ENCODE peak calls at places on chromosomes 1 and 21, in eight cellular contexts. One of them, this sample, is unnamed.

GRCh38 chr1:97135972-97136371 is 414.4 kb downstream of the PTBP2 start:
- DNase-seq in NT2/D1: no peak
- DNase-seq in BE2C: no peak
- DNase-seq in body of pancreas: no peak
- DNase-seq in tibial nerve: no peak
- DNase-seq in tibial artery: no peak
- DNase-seq in iPS DF 6.9: no peak
- DNase-seq in right cardiac atrium: no peak
- DNase-seq in this sample: no peak

GRCh38 chr1:81576996-81577697 is 223.6 kb upstream of the ADGRL2 start:
- DNase-seq in tibial nerve: no peak
- DNase-seq in iPS DF 6.9: no peak
- DNase-seq in body of pancreas: no peak
- DNase-seq in right cardiac atrium: no peak
- DNase-seq in tibial artery: no peak
- DNase-seq in NT2/D1: no peak
- DNase-seq in BE2C: no peak
- DNase-seq in this sample: no peak

GRCh38 chr1:42822833-42823392 is 5.7 kb upstream of the SVBP start:
- DNase-seq in body of pancreas: no peak
- DNase-seq in NT2/D1: no peak
- DNase-seq in BE2C: no peak
- DNase-seq in tibial artery: no peak
- DNase-seq in iPS DF 6.9: no peak
- DNase-seq in tibial nerve: no peak
- DNase-seq in right cardiac atrium: no peak
- DNase-seq in this sample: peak

GRCh38 chr1:110464340-110464739 is 13.4 kb downstream of the PROK1 start:
- DNase-seq in BE2C: no peak
- DNase-seq in tibial nerve: no peak
- DNase-seq in right cardiac atrium: no peak
- DNase-seq in NT2/D1: no peak
- DNase-seq in body of pancreas: no peak
- DNase-seq in tibial artery: no peak
- DNase-seq in iPS DF 6.9: no peak
- DNase-seq in this sample: peak

GRCh38 chr1:36425791-36426190 is 24.5 kb downstream of the OSCP1 start:
- DNase-seq in NT2/D1: no peak
- DNase-seq in BE2C: no peak
- DNase-seq in body of pancreas: no peak
- DNase-seq in right cardiac atrium: no peak
- DNase-seq in iPS DF 6.9: no peak
- DNase-seq in tibial artery: no peak
- DNase-seq in tibial nerve: no peak
- DNase-seq in this sample: no peak

GRCh38 chr21:29102791-29103257 is 27.6 kb upstream of the MAP3K7CL start:
- DNase-seq in iPS DF 6.9: no peak
- DNase-seq in BE2C: no peak
- DNase-seq in NT2/D1: no peak
- DNase-seq in body of pancreas: no peak
- DNase-seq in tibial nerve: no peak
- DNase-seq in right cardiac atrium: no peak
- DNase-seq in tibial artery: no peak
- DNase-seq in this sample: peak

GRCh38 chr1:70504821-70505193 is 93.7 kb downstream of the CTH start:
- DNase-seq in right cardiac atrium: no peak
- DNase-seq in tibial nerve: no peak
- DNase-seq in body of pancreas: peak
- DNase-seq in BE2C: no peak
- DNase-seq in iPS DF 6.9: no peak
- DNase-seq in NT2/D1: no peak
- DNase-seq in tibial artery: no peak
- DNase-seq in this sample: peak

GRCh38 chr1:80531182-80531581 is 1269.6 kb upstream of the ADGRL2 start:
- DNase-seq in NT2/D1: no peak
- DNase-seq in body of pancreas: no peak
- DNase-seq in BE2C: no peak
- DNase-seq in tibial nerve: no peak
- DNase-seq in iPS DF 6.9: no peak
- DNase-seq in right cardiac atrium: no peak
- DNase-seq in tibial artery: no peak
- DNase-seq in this sample: no peak

GRCh38 chr1:161305872-161306519 is 3.8 kb downstream of the MPZ start:
- DNase-seq in tibial nerve: peak
- DNase-seq in iPS DF 6.9: peak
- DNase-seq in BE2C: peak
- DNase-seq in body of pancreas: peak
- DNase-seq in NT2/D1: peak
- DNase-seq in tibial artery: peak
- DNase-seq in right cardiac atrium: peak
- DNase-seq in this sample: peak

GRCh38 chr21:37821791-37822450 is 94.3 kb downstream of the KCNJ6 start:
- DNase-seq in NT2/D1: no peak
- DNase-seq in body of pancreas: no peak
- DNase-seq in iPS DF 6.9: no peak
- DNase-seq in tibial artery: no peak
- DNase-seq in right cardiac atrium: no peak
- DNase-seq in BE2C: no peak
- DNase-seq in tibial nerve: no peak
- DNase-seq in this sample: peak

GRCh38 chr21:23601549-23601948 is 2005.7 kb downstream of the MRPL39 start:
- DNase-seq in right cardiac atrium: no peak
- DNase-seq in iPS DF 6.9: no peak
- DNase-seq in BE2C: no peak
- DNase-seq in tibial artery: no peak
- DNase-seq in NT2/D1: no peak
- DNase-seq in tibial nerve: no peak
- DNase-seq in body of pancreas: no peak
- DNase-seq in this sample: no peak

GRCh38 chr1:187244623-187245022 is 415.9 kb downstream of the PLA2G4A start:
- DNase-seq in iPS DF 6.9: no peak
- DNase-seq in NT2/D1: no peak
- DNase-seq in tibial nerve: no peak
- DNase-seq in right cardiac atrium: no peak
- DNase-seq in body of pancreas: peak
- DNase-seq in tibial artery: no peak
- DNase-seq in BE2C: no peak
- DNase-seq in this sample: peak

GRCh38 chr1:15510611-15511405 is 13.2 kb downstream of the CASP9 start:
- DNase-seq in tibial artery: no peak
- DNase-seq in BE2C: no peak
- DNase-seq in NT2/D1: no peak
- DNase-seq in body of pancreas: no peak
- DNase-seq in right cardiac atrium: no peak
- DNase-seq in iPS DF 6.9: no peak
- DNase-seq in tibial nerve: no peak
- DNase-seq in this sample: no peak

GRCh38 chr1:151611288-151611790 is 511 bp upstream of the SNX27 start:
- DNase-seq in right cardiac atrium: peak
- DNase-seq in body of pancreas: no peak
- DNase-seq in iPS DF 6.9: no peak
- DNase-seq in tibial nerve: no peak
- DNase-seq in BE2C: no peak
- DNase-seq in tibial artery: no peak
- DNase-seq in NT2/D1: no peak
- DNase-seq in this sample: peak

GRCh38 chr1:8015036-8015808 is 10.9 kb downstream of the ERRFI1 start:
- DNase-seq in right cardiac atrium: no peak
- DNase-seq in NT2/D1: no peak
- DNase-seq in body of pancreas: no peak
- DNase-seq in tibial artery: no peak
- DNase-seq in tibial nerve: no peak
- DNase-seq in iPS DF 6.9: no peak
- DNase-seq in BE2C: peak
- DNase-seq in this sample: peak

GRCh38 chr1:174659823-174660222 is 212.1 kb downstream of the GPR52 start:
- DNase-seq in iPS DF 6.9: no peak
- DNase-seq in body of pancreas: no peak
- DNase-seq in NT2/D1: no peak
- DNase-seq in tibial nerve: no peak
- DNase-seq in right cardiac atrium: no peak
- DNase-seq in BE2C: no peak
- DNase-seq in tibial artery: no peak
- DNase-seq in this sample: peak

GRCh38 chr1:191993549-191993948 is 164.7 kb upstream of the RGS18 start:
- DNase-seq in iPS DF 6.9: peak
- DNase-seq in BE2C: no peak
- DNase-seq in right cardiac atrium: no peak
- DNase-seq in tibial artery: no peak
- DNase-seq in body of pancreas: no peak
- DNase-seq in NT2/D1: no peak
- DNase-seq in tibial nerve: no peak
- DNase-seq in this sample: peak

GRCh38 chr21:31874817-31875216 is 2.0 kb downstream of the HUNK start:
- DNase-seq in tibial artery: no peak
- DNase-seq in BE2C: no peak
- DNase-seq in iPS DF 6.9: no peak
- DNase-seq in tibial nerve: no peak
- DNase-seq in NT2/D1: no peak
- DNase-seq in right cardiac atrium: no peak
- DNase-seq in body of pancreas: peak
- DNase-seq in this sample: no peak

DNA sequence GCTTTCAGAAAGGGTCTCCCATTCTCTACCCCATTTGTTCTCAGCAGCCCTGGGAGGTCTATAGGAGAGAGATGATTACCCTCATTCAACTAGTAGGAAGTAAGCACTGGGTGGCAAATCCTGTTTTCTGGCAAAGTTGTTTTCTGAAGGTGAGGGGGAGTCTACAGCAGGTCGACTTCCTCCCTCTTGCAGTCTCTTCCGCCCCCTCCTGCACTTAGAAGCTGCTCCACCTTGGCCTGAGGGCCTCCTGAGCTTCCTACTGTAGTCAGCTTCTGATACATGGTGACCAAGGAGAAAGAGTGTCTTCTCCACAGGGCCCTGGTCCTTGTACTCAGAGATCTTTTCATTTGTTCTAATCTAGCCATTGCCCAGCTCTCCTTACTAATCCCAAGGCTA is 93.1 kb downstream of the RGL1 start:
- DNase-seq in right cardiac atrium: no peak
- DNase-seq in body of pancreas: no peak
- DNase-seq in BE2C: no peak
- DNase-seq in iPS DF 6.9: no peak
- DNase-seq in tibial artery: no peak
- DNase-seq in NT2/D1: no peak
- DNase-seq in tibial nerve: no peak
- DNase-seq in this sample: no peak
- H3K4me3 ChIP-seq in right cardiac atrium: no peak
- H3K4me3 ChIP-seq in body of pancreas: no peak
- H3K4me3 ChIP-seq in BE2C: no peak
- H3K4me3 ChIP-seq in iPS DF 6.9: no peak
- H3K4me3 ChIP-seq in tibial artery: no peak
- H3K4me3 ChIP-seq in NT2/D1: no peak
- H3K4me3 ChIP-seq in tibial nerve: no peak
- H3K4me3 ChIP-seq in this sample: no peak

DNA sequence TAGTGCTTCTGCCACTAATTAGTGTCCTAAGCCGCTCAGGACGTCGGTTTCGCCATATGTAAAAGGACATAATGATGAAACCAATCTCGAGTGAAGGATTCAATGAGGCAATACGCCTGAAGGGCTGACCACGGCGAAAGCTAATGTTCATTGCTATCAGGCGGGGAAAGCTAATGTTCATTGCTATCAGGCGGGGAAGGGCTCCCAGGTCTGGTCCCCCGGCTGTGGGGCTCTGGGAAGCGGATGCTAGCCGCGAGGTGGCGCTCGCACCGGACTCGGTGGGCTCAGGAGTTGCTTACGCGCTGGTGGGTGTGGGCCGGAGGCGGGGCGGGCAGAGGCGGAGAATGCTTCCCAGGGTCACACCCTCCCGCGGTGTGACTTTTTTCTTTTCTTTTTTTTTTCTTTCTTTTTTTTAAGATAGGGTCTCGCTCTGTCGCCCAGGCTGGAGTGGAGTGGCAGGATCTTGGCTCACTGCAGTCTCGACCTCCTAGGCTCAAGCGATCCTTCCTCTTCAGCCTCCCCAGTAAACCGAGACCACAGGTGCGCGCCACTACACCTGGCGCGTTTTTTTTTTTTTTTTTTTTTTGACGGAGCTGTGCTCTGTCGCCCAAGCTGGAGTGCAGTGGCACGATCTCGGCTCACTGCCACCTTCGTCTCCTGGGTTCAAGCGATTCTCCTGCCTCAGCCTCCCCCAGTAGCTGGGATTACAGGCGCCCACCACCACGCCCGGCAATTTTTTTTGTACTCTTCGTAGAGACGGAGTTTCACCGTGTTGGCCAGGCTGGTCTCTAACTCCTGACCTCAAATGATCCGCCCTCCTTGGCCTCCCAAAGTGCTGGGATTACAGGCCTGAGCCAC is 1.1 kb upstream of the PEAR1 start:
- DNase-seq in body of pancreas: peak
- DNase-seq in BE2C: peak
- DNase-seq in right cardiac atrium: peak
- DNase-seq in tibial artery: peak
- DNase-seq in NT2/D1: peak
- DNase-seq in tibial nerve: peak
- DNase-seq in iPS DF 6.9: peak
- DNase-seq in this sample: peak
- H3K4me3 ChIP-seq in body of pancreas: no peak
- H3K4me3 ChIP-seq in BE2C: peak
- H3K4me3 ChIP-seq in right cardiac atrium: peak
- H3K4me3 ChIP-seq in tibial artery: peak
- H3K4me3 ChIP-seq in NT2/D1: no peak
- H3K4me3 ChIP-seq in tibial nerve: peak
- H3K4me3 ChIP-seq in iPS DF 6.9: no peak
- H3K4me3 ChIP-seq in this sample: peak

DNA sequence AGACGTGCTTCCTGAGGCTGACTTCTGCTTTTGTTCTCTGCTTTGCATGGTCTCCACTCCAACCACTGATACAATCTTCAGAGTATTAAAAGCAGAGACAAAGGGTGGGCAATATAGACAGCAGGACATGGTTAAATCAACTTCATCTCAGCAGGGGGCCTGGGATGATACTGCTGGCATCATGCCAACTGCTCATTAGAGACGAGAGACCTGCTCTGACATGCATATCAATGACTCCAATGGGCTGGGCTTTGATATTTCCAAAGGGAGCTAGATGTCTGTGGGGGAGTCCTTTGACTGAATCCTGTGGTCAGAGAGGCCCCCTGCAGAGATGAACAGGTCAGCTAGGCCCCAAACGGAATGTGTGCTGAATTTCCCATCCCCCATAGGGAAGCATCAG is 106.6 kb downstream of the ACTL8 start:
- DNase-seq in right cardiac atrium: no peak
- DNase-seq in NT2/D1: peak
- DNase-seq in tibial artery: no peak
- DNase-seq in BE2C: peak
- DNase-seq in iPS DF 6.9: no peak
- DNase-seq in tibial nerve: no peak
- DNase-seq in body of pancreas: no peak
- DNase-seq in this sample: peak
- H3K4me3 ChIP-seq in right cardiac atrium: no peak
- H3K4me3 ChIP-seq in NT2/D1: no peak
- H3K4me3 ChIP-seq in tibial artery: no peak
- H3K4me3 ChIP-seq in BE2C: no peak
- H3K4me3 ChIP-seq in iPS DF 6.9: no peak
- H3K4me3 ChIP-seq in tibial nerve: no peak
- H3K4me3 ChIP-seq in body of pancreas: no peak
- H3K4me3 ChIP-seq in this sample: no peak

DNA sequence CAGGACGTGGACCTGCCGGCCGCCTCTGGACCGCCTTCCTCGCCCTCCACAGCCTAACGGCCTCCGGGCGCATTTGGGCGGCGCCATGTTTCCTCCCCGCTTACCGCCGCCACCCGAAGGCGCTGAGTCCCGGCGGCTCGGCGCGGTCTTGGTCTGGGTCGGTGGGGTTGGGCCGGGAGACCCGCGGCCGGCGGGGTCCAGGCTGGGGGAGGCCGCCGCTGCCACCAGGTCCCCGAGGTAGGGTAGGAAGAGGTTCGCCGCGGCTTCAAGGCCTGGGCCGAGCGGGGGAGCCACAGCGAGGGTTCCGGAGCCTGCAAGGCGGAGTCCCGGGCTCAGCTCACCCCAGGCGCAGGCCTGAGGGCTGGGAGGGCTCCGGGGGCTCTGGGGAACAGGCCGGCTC is 5.5 kb downstream of the OR2C3 start:
- DNase-seq in tibial artery: no peak
- DNase-seq in NT2/D1: no peak
- DNase-seq in iPS DF 6.9: no peak
- DNase-seq in tibial nerve: no peak
- DNase-seq in body of pancreas: no peak
- DNase-seq in BE2C: no peak
- DNase-seq in right cardiac atrium: no peak
- DNase-seq in this sample: no peak
- H3K4me3 ChIP-seq in tibial artery: no peak
- H3K4me3 ChIP-seq in NT2/D1: no peak
- H3K4me3 ChIP-seq in iPS DF 6.9: no peak
- H3K4me3 ChIP-seq in tibial nerve: peak
- H3K4me3 ChIP-seq in body of pancreas: no peak
- H3K4me3 ChIP-seq in BE2C: no peak
- H3K4me3 ChIP-seq in right cardiac atrium: no peak
- H3K4me3 ChIP-seq in this sample: no peak